ENCODE peak calls at places on chromosome 6, in six cellular contexts. Y, G, O, Z, D and V are unnamed samples.

GRCh38 chr6:111558690-111559192 is 46.9 kb downstream of the TRAF3IP2 start:
- DNase-seq in Y (no peak), G (no peak), O (no peak), Z (no peak), D (no peak), V (no peak)

GRCh38 chr6:110826236-110827129 is 11.2 kb upstream of the CDK19 start:
- DNase-seq in Y (no peak), G (peak; percentile 51), O (no peak), Z (peak; percentile 45), D (no peak), V (no peak)

GRCh38 chr6:160978141-160978926 is 13.2 kb upstream of the MAP3K4 start:
- DNase-seq in Y (no peak), G (no peak), O (no peak), Z (peak; percentile 62), D (no peak), V (no peak)

GRCh38 chr6:123007885-123008284 is 11.8 kb downstream of the CLVS2 start:
- DNase-seq in Y (no peak), G (no peak), O (no peak), Z (no peak), D (no peak), V (no peak)

GRCh38 chr6:169839898-169840631 is 88.6 kb downstream of the ERMARD start:
- DNase-seq in Y (no peak), G (no peak), O (no peak), Z (no peak), D (no peak), V (no peak)

GRCh38 chr6:161498359-161498758 is 224.5 kb upstream of the AGPAT4 start:
- DNase-seq in Y (no peak), G (no peak), O (no peak), Z (peak; percentile 1), D (peak; percentile 57), V (no peak)

GRCh38 chr6:138765896-138766487 is 7.6 kb upstream of the CCDC28A start:
- DNase-seq in Y (peak; percentile 29), G (no peak), O (peak; percentile 33), Z (peak; percentile 54), D (peak; percentile 12), V (no peak)

GRCh38 chr6:139402935-139403386 is 28.5 kb upstream of the CITED2 start:
- DNase-seq in Y (no peak), G (no peak), O (no peak), Z (peak; percentile 93), D (no peak), V (no peak)

GRCh38 chr6:107419747-107420146 is 39.6 kb downstream of the PDSS2 start:
- DNase-seq in Y (no peak), G (no peak), O (peak; percentile 1), Z (peak; percentile 45), D (no peak), V (no peak)

GRCh38 chr6:36492621-36493020 is 49.8 kb downstream of the KCTD20 start:
- DNase-seq in Y (no peak), G (no peak), O (no peak), Z (no peak), D (no peak), V (no peak)

GRCh38 chr6:36489426-36489825 is 46.6 kb downstream of the KCTD20 start:
- DNase-seq in Y (no peak), G (no peak), O (no peak), Z (no peak), D (no peak), V (no peak)

GRCh38 chr6:36491378-36491965 is 48.7 kb downstream of the KCTD20 start:
- DNase-seq in Y (no peak), G (no peak), O (no peak), Z (peak; percentile 12), D (no peak), V (no peak)

GRCh38 chr6:36493859-36494258 is 51.1 kb downstream of the KCTD20 start:
- DNase-seq in Y (no peak), G (no peak), O (no peak), Z (no peak), D (no peak), V (no peak)

GRCh38 chr6:36492092-36492491 is 49.3 kb downstream of the KCTD20 start:
- DNase-seq in Y (no peak), G (no peak), O (no peak), Z (no peak), D (no peak), V (no peak)
- H3K27ac ChIP-seq in Y (no peak overlapping the region), G (no peak overlapping the region), O (no peak overlapping the region), Z (no peak overlapping the region), D (no peak overlapping the region), V (no peak overlapping the region)

GRCh38 chr6:147509900-147510299 is 1.4 kb downstream of the SAMD5 start:
- DNase-seq in Y (no peak), G (no peak), O (no peak), Z (peak; percentile 13), D (no peak), V (no peak)

GRCh38 chr6:147508871-147509608 is 550 bp downstream of the SAMD5 start:
- DNase-seq in Y (no peak), G (peak; percentile 34), O (no peak), Z (no peak), D (peak; percentile 39), V (no peak)

GRCh38 chr6:147508073-147508870 is at the start of gene SAMD5:
- DNase-seq in Y (peak; percentile 16), G (peak; percentile 61), O (no peak), Z (peak; percentile 72), D (peak; percentile 80), V (peak; percentile 53)

GRCh38 chr6:147507162-147508072 is 1.1 kb upstream of the SAMD5 start:
- DNase-seq in Y (no peak), G (peak; percentile 36), O (no peak), Z (peak; percentile 45), D (peak; percentile 56), V (no peak)

DNA sequence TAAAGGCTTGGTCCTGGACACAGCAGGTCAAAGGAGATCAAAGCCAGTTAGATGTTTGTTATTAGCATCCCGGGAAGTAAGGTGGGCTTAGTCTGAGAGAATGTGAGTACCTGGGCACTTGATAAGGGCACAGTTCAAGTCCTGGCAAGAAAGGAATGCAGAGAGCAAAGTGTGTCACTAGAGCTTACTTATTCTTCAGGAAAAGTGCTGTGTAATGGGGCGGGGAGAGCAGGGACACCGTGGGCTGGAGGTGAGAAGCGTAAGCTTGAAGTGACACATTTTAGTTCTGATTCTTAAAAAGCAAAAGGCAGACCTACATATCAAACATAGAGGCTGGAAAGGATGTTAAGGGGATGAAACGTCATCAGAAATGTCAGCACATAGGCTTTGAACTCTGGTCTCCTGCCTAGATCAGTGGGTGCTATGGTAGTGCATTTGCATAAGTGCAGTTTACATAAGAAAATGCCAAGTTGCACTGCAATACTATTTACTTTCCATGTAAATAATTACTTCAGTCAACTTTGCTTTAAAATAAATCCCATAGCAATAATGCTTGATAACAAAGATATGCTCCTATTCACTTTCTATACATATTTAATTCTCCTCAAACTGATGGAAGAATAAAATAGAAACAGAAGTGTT is 2.6 kb downstream of the SAMD5 start:
- DNase-seq in Y (no peak), G (no peak), O (no peak), Z (no peak), D (no peak), V (no peak)
- H3K27ac ChIP-seq in Y (no peak overlapping the region), G (no peak overlapping the region), O (no peak overlapping the region), Z (no peak overlapping the region), D (no peak overlapping the region), V (no peak overlapping the region)

GRCh38 chr6:125097186-125097585 is 56.4 kb upstream of the TPD52L1 start:
- DNase-seq in Y (no peak), G (no peak), O (no peak), Z (no peak), D (no peak), V (no peak)

GRCh38 chr6:125099211-125100017 is 54.2 kb upstream of the TPD52L1 start:
- DNase-seq in Y (peak; percentile 37), G (peak; percentile 76), O (no peak), Z (peak; percentile 70), D (peak; percentile 90), V (peak; percentile 63)

GRCh38 chr6:125094563-125094962 is 59.0 kb upstream of the TPD52L1 start:
- DNase-seq in Y (no peak), G (no peak), O (no peak), Z (peak; percentile 51), D (no peak), V (no peak)

GRCh38 chr6:125098253-125098652 is 55.3 kb upstream of the TPD52L1 start:
- DNase-seq in Y (no peak), G (no peak), O (no peak), Z (no peak), D (no peak), V (no peak)

DNA sequence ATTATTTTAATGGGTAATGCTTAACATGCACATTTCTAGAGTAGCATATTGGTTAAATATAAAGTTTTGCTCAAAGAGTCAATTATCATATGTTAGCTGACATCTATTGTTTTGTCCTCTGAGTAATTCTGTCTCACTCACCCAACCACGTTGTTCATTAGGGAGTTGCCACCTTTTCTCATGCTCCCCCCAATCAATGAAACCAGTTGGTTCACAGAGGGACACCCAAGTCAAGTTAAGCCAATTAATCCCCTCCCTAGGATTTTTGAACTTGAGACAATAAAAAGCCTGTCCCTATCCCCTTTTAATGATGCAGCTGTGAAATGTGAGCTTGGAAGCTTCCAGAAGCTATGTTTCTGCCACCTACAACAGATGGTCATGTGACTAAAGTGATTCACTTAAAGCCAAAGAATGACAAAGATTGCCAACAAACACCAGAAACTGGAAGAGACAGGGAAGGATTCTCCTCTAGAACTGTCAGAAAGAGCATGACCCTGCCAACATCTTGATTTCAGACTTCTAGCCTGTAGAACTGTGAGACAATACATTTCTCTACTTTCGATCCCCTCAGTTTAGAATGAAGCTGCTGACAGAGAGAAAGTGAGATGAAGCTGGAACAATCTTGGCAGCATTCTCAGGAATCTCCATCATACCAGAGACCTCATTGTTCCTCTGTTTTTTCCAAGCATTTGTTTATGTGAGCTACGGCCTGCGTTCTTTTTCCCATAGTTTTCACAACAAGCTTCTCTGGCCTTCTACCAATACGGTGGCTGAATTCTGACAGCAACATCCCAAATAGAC is 57.9 kb upstream of the TPD52L1 start:
- DNase-seq in Y (no peak), G (no peak), O (no peak), Z (peak; percentile 51), D (peak; percentile 88), V (no peak)
- H3K27ac ChIP-seq in Y (no peak overlapping the region), G (peak overlapping the region; percentile 37), O (no peak overlapping the region), Z (peak overlapping the region; percentile 0), D (peak overlapping the region; percentile 85), V (peak overlapping the region; percentile 89)

GRCh38 chr6:82408952-82409421 is 45.4 kb downstream of the TPBG start:
- DNase-seq in Y (no peak), G (no peak), O (no peak), Z (peak; percentile 77), D (peak; percentile 18), V (no peak)

GRCh38 chr6:82415820-82416219 is 52.2 kb downstream of the TPBG start:
- DNase-seq in Y (no peak), G (no peak), O (no peak), Z (no peak), D (no peak), V (no peak)

GRCh38 chr6:82413868-82414267 is 50.3 kb downstream of the TPBG start:
- DNase-seq in Y (no peak), G (no peak), O (no peak), Z (no peak), D (no peak), V (no peak)

DNA sequence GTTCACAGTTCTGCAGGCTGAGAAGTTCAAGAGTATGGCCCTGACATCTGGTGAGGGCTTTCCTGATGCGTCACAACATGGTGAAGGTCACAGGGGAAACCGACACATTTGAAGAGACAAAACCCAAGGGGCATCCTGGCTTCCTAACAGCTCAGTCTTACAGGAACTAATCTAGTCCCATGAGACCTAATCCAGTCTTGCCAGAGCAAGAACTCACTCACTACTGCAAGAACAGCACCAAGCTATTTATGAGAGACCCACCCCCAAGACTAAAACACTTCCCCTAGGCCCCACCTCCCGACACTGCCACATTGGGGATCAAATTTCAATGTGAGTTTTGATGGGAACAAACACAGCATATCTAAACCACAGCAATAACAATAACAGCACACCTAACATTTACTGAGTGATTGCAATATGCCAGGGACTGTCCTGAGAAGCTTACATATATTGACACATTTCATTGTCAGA is 46.6 kb downstream of the TPBG start:
- DNase-seq in Y (no peak), G (no peak), O (no peak), Z (peak; percentile 75), D (no peak), V (no peak)
- H3K27ac ChIP-seq in Y (no peak overlapping the region), G (no peak overlapping the region), O (no peak overlapping the region), Z (no peak overlapping the region), D (peak overlapping the region; percentile 45), V (no peak overlapping the region)